ENCODE peak calls at places on chromosomes 13 and 19, in six cellular contexts. V is heart right ventricle, T is fibroblast of pulmonary artery, J is transverse colon, A is AG10803, G is IMR-90. S is an unnamed sample.
A peak's percentile ranks its signal among the peaks of the same experiment; 100 is the strongest.

GRCh38 chr13:108463365-108463764 is 166.0 kb upstream of the MYO16 start:
- DNase-seq in V (no peak), T (peak; percentile 94), J (no peak), A (peak; percentile 57), G (peak; percentile 94), S (peak; percentile 18)

GRCh38 chr13:91401916-91402315 is 3.5 kb downstream of the GPC5 start:
- DNase-seq in V (no peak), T (no peak), J (no peak), A (no peak), G (no peak), S (no peak)

GRCh38 chr19:30584121-30584520 is 211.9 kb downstream of the ZNF536 start:
- DNase-seq in V (no peak), T (no peak), J (no peak), A (no peak), G (no peak), S (no peak)

GRCh38 chr13:102461302-102461701 is 59.5 kb upstream of the FGF14 start:
- DNase-seq in V (no peak), T (no peak), J (no peak), A (no peak), G (no peak), S (no peak)

GRCh38 chr13:75715598-75716523 is 79.7 kb downstream of the LMO7 start:
- DNase-seq in V (no peak), T (peak; percentile 55), J (no peak), A (no peak), G (no peak), S (no peak)

GRCh38 chr13:49097374-49097773 is 121.7 kb downstream of the FNDC3A start:
- DNase-seq in V (no peak), T (peak; percentile 93), J (no peak), A (peak; percentile 63), G (peak; percentile 85), S (peak; percentile 34)

GRCh38 chr19:46368116-46368515 is 21.2 kb downstream of the PPP5C start:
- DNase-seq in V (no peak), T (no peak), J (no peak), A (no peak), G (no peak), S (no peak)

GRCh38 chr19:14117668-14118164 is at the start of gene PRKACA:
- DNase-seq in V (peak; percentile 98), T (peak; percentile 99), J (peak; percentile 99), A (peak; percentile 99), G (peak; percentile 98), S (peak; percentile 100)

GRCh38 chr13:75505327-75505726 is 23.4 kb upstream of the TBC1D4 start:
- DNase-seq in V (no peak), T (no peak), J (no peak), A (no peak), G (no peak), S (no peak)

GRCh38 chr19:405138-405965 is 3.6 kb downstream of the C2CD4C start:
- DNase-seq in V (no peak), T (no peak), J (peak; percentile 25), A (no peak), G (no peak), S (no peak)

GRCh38 chr13:80716610-80717081 is 375.7 kb upstream of the SPRY2 start:
- DNase-seq in V (peak; percentile 30), T (peak; percentile 78), J (no peak), A (no peak), G (no peak), S (peak; percentile 19)

GRCh38 chr13:35768126-35768525 is 291.6 kb upstream of the MAB21L1 start:
- DNase-seq in V (no peak), T (no peak), J (no peak), A (no peak), G (no peak), S (no peak)

GRCh38 chr13:70893832-70894231 is 785.6 kb upstream of the KLHL1 start:
- DNase-seq in V (no peak), T (peak; percentile 4), J (no peak), A (no peak), G (no peak), S (no peak)

GRCh38 chr13:75717525-75717924 is 81.4 kb downstream of the LMO7 start:
- DNase-seq in V (no peak), T (no peak), J (no peak), A (no peak), G (no peak), S (peak; percentile 40)

GRCh38 chr13:83780201-83780600 is 102.1 kb downstream of the SLITRK1 start:
- DNase-seq in V (no peak), T (peak; percentile 63), J (no peak), A (peak; percentile 4), G (peak; percentile 15), S (peak; percentile 37)

GRCh38 chr19:47260476-47260875 is 4.2 kb downstream of the CCDC9 start:
- DNase-seq in V (no peak), T (no peak), J (no peak), A (no peak), G (no peak), S (no peak)

GRCh38 chr13:74132768-74133656 is 1.2 kb downstream of the KLF12 start:
- DNase-seq in V (peak; percentile 37), T (peak; percentile 62), J (peak; percentile 26), A (peak; percentile 45), G (peak; percentile 50), S (peak; percentile 47)

GRCh38 chr13:84962849-84963248 is 836.4 kb downstream of the SLITRK6 start:
- DNase-seq in V (no peak), T (no peak), J (no peak), A (no peak), G (no peak), S (no peak)

GRCh38 chr13:26604784-26605183 is 47.3 kb downstream of the WASF3 start:
- DNase-seq in V (no peak), T (no peak), J (peak; percentile 15), A (no peak), G (no peak), S (no peak)

GRCh38 chr19:1057185-1057857 is 9.6 kb upstream of the ARHGAP45 start:
- DNase-seq in V (no peak), T (peak; percentile 74), J (no peak), A (peak; percentile 67), G (peak; percentile 67), S (no peak)

GRCh38 chr19:40646564-40647254 is 43.7 kb downstream of the NUMBL start:
- DNase-seq in V (no peak), T (no peak), J (no peak), A (peak; percentile 33), G (peak; percentile 42), S (no peak)

GRCh38 chr19:56348289-56348877 is 33.7 kb upstream of the ZSCAN5A start:
- DNase-seq in V (no peak), T (peak; percentile 21), J (no peak), A (no peak), G (no peak), S (peak; percentile 45)

GRCh38 chr13:26280822-26281221 is 26.9 kb downstream of the CDK8 start:
- DNase-seq in V (no peak), T (peak; percentile 29), J (no peak), A (no peak), G (no peak), S (no peak)

GRCh38 chr19:6108721-6109633 is 1.3 kb downstream of the RFX2 start:
- DNase-seq in V (peak; percentile 85), T (peak; percentile 75), J (peak; percentile 66), A (peak; percentile 88), G (peak; percentile 66), S (peak; percentile 58)

GRCh38 chr19:49801966-49802661 is 11.0 kb downstream of the FUZ start:
- DNase-seq in V (peak; percentile 93), T (peak; percentile 90), J (peak; percentile 76), A (peak; percentile 84), G (peak; percentile 86), S (peak; percentile 92)

GRCh38 chr19:16319466-16319865 is 5.2 kb upstream of the KLF2 start:
- DNase-seq in V (no peak), T (peak; percentile 53), J (no peak), A (peak; percentile 23), G (peak; percentile 49), S (peak; percentile 44)

GRCh38 chr19:40609561-40610395 is 8.6 kb downstream of the LTBP4 start:
- DNase-seq in V (peak; percentile 94), T (no peak), J (peak; percentile 97), A (peak; percentile 88), G (no peak), S (peak; percentile 82)

GRCh38 chr13:100440756-100441421 is 147.7 kb downstream of the GGACT start:
- DNase-seq in V (no peak), T (peak; percentile 50), J (no peak), A (peak; percentile 68), G (peak; percentile 75), S (no peak)

GRCh38 chr13:30135351-30135750 is 172.0 kb downstream of the KATNAL1 start:
- DNase-seq in V (no peak), T (no peak), J (no peak), A (no peak), G (no peak), S (no peak)

GRCh38 chr13:85509512-85509911 is 289.7 kb downstream of the SLITRK6 start:
- DNase-seq in V (no peak), T (peak; percentile 18), J (no peak), A (peak; percentile 3), G (peak; percentile 27), S (no peak)

GRCh38 chr13:41528021-41528420 is 70.7 kb downstream of the RGCC start:
- DNase-seq in V (no peak), T (no peak), J (no peak), A (no peak), G (no peak), S (no peak)

GRCh38 chr13:98279473-98280175 is 102.6 kb upstream of the RNF113B start:
- DNase-seq in V (no peak), T (no peak), J (no peak), A (no peak), G (no peak), S (no peak)

GRCh38 chr19:38734426-38735256 is 9.6 kb downstream of the CAPN12 start:
- DNase-seq in V (no peak), T (no peak), J (peak; percentile 56), A (peak; percentile 16), G (no peak), S (no peak)
- H3K4me3 ChIP-seq in V (no peak overlapping the region), T (no peak overlapping the region), J (peak overlapping the region; percentile 19), A (no peak overlapping the region), G (no peak overlapping the region), S (no peak overlapping the region)

GRCh38 chr19:17419491-17420266 is at the start of gene MVB12A:
- DNase-seq in V (peak; percentile 98), T (peak; percentile 100), J (peak; percentile 97), A (peak; percentile 99), G (peak; percentile 99), S (peak; percentile 100)
- TF ChIP-seq CTCF in V (no peak), T (no peak), J (no peak), A (no peak), G (no peak), S (no peak)

GRCh38 chr13:27962128-27962841 is 6.8 kb downstream of the CDX2 start:
- DNase-seq in V (no peak), T (no peak), J (peak; percentile 65), A (no peak), G (no peak), S (no peak)
- H3K4me3 ChIP-seq in V (no peak overlapping the region), T (no peak overlapping the region), J (peak overlapping the region; percentile 19), A (no peak overlapping the region), G (no peak overlapping the region), S (no peak overlapping the region)

GRCh38 chr13:72884111-72884510 is 102.2 kb downstream of the PIBF1 start:
- DNase-seq in V (no peak), T (peak; percentile 22), J (no peak), A (no peak), G (no peak), S (no peak)
- TF ChIP-seq CTCF in V (no peak), T (no peak), J (no peak), A (no peak), G (no peak), S (no peak)

GRCh38 chr19:39506944-39507714 is 7.8 kb upstream of the SELENOV start:
- DNase-seq in V (no peak), T (peak; percentile 67), J (no peak), A (peak; percentile 51), G (peak; percentile 67), S (peak; percentile 85)
- H3K4me3 ChIP-seq in V (peak overlapping the region; percentile 35), T (peak overlapping the region; percentile 48), J (peak overlapping the region; percentile 34), A (peak overlapping the region; percentile 58), G (peak overlapping the region; percentile 65), S (peak overlapping the region; percentile 45)

GRCh38 chr13:110089815-110090214 is 217.1 kb downstream of the COL4A1 start:
- DNase-seq in V (no peak), T (no peak), J (no peak), A (no peak), G (no peak), S (peak; percentile 14)
- TF ChIP-seq CTCF in V (no peak), T (peak; percentile 38), J (no peak), A (peak; percentile 43), G (peak; percentile 31), S (peak; percentile 45)